ENCODE peak calls at places on chromosomes 16 and 17, in six cellular contexts. B, A, H, L, F and T are unnamed samples. For H3K36me3, the result is how much of the 10 kb centered on the place peaks cover.

GRCh38 chr17:70622382-70623260 is 453.3 kb downstream of the KCNJ2 start:
- DNase-seq in B (no peak), A (no peak), H (peak), L (peak), F (peak), T (peak)

GRCh38 chr16:64061621-64062020 is 1060.2 kb downstream of the CDH11 start:
- DNase-seq in B (no peak), A (no peak), H (no peak), L (no peak), F (no peak), T (no peak)

GRCh38 chr16:47872228-47872627 is 283.6 kb downstream of the ABCC12 start:
- DNase-seq in B (no peak), A (no peak), H (no peak), L (no peak), F (no peak), T (no peak)

GRCh38 chr16:979106-979505 is 2.5 kb upstream of the SOX8 start:
- DNase-seq in B (no peak), A (no peak), H (no peak), L (no peak), F (no peak), T (no peak)

GRCh38 chr16:28915181-28915580 is 9.9 kb downstream of the RABEP2 start:
- DNase-seq in B (no peak), A (no peak), H (no peak), L (peak), F (no peak), T (peak)

GRCh38 chr17:4853195-4853762 is 20.1 kb downstream of the MINK1 start:
- DNase-seq in B (no peak), A (no peak), H (peak), L (no peak), F (no peak), T (no peak)

GRCh38 chr16:73126453-73126853 is 78.5 kb upstream of the ZFHX3 start:
- DNase-seq in B (peak), A (no peak), H (peak), L (peak), F (peak), T (peak)

GRCh38 chr16:12766853-12767252 is 36.8 kb downstream of the CPPED1 start:
- DNase-seq in B (no peak), A (no peak), H (no peak), L (no peak), F (no peak), T (no peak)

GRCh38 chr17:57257213-57257873 is 1.0 kb downstream of the MSI2 start:
- DNase-seq in B (no peak), A (no peak), H (no peak), L (no peak), F (no peak), T (no peak)

GRCh38 chr17:6940186-6940649 is 55.6 kb upstream of the ALOX12 start:
- DNase-seq in B (no peak), A (no peak), H (no peak), L (no peak), F (peak), T (no peak)

GRCh38 chr17:1803280-1803679 is 26.4 kb downstream of the SMYD4 start:
- DNase-seq in B (no peak), A (no peak), H (no peak), L (no peak), F (no peak), T (no peak)

GRCh38 chr17:1797323-1797722 is 32.4 kb downstream of the SMYD4 start:
- DNase-seq in B (no peak), A (no peak), H (no peak), L (no peak), F (no peak), T (no peak)

GRCh38 chr17:1796800-1797199 is 32.9 kb downstream of the SMYD4 start:
- DNase-seq in B (no peak), A (no peak), H (no peak), L (no peak), F (peak), T (no peak)

GRCh38 chr17:1802429-1802828 is 27.3 kb downstream of the SMYD4 start:
- DNase-seq in B (no peak), A (no peak), H (no peak), L (no peak), F (no peak), T (no peak)

DNA sequence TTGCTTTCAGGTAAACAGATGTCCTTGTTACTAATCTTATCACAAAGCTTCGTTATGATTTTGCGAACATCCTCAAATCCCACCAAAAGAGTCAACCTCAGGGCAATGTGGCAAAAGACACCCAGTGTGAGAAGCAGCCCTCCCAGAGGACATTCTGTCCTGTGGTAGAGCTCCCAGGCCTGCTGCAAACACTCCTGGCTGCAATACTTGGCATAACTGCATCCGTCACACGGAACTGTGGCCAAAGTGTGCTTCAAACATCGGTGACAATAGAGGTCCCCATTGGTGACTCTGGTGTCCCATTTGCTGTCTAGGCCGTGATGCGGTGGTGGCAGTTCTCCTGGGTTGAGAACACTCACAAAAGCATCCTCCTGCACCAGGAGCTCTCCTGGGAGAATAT is 29.5 kb downstream of the SMYD4 start:
- DNase-seq in B (no peak), A (no peak), H (no peak), L (no peak), F (peak), T (no peak)
- H3K27ac ChIP-seq in B (peak), A (no peak), H (no peak), L (peak), F (no peak), T (no peak)

GRCh38 chr17:16435951-16436886 is 20.8 kb downstream of the TRPV2 start:
- DNase-seq in B (no peak), A (no peak), H (peak), L (no peak), F (no peak), T (no peak)

GRCh38 chr17:16438173-16438556 is 22.8 kb downstream of the TRPV2 start:
- DNase-seq in B (no peak), A (no peak), H (no peak), L (no peak), F (no peak), T (no peak)

GRCh38 chr17:16439303-16439791 is 24.0 kb downstream of the TRPV2 start:
- DNase-seq in B (no peak), A (no peak), H (peak), L (peak), F (no peak), T (no peak)

GRCh38 chr17:16438557-16439302 is 23.4 kb downstream of the TRPV2 start:
- DNase-seq in B (peak), A (peak), H (peak), L (peak), F (peak), T (peak)

GRCh38 chr17:16437083-16437482 is 21.7 kb downstream of the TRPV2 start:
- DNase-seq in B (no peak), A (no peak), H (no peak), L (no peak), F (no peak), T (no peak)
- H3K36me3 ChIP-seq in B (under half), A (under half), H (under half), L (under half), F (under half), T (under half)

GRCh38 chr17:45648642-45649041 is 135.5 kb upstream of the CRHR1 start:
- DNase-seq in B (no peak), A (no peak), H (no peak), L (no peak), F (no peak), T (no peak)
- TF ChIP-seq CTCF in B (no peak), A (no peak), H (no peak), L (no peak), F (no peak), T (peak)

DNA sequence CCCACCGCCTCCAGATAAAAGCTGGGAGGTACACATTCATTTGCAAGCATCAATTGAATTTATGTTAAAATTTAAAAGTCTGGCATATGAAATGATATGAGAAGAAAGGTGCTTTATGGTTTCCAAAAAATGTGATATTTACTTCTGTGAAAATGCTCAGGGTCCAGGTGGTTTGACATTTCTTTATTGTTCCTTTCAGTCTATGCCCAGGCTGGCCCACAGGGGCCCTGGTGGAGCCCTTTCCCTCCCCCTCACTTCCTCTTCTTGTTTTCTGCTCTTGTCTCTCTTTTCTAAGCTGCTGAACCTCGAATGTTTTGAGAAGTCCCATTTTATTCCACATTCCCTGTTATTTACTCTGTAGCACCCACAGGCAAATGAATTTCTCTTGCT is 127.8 kb downstream of the HS3ST3B1 start:
- DNase-seq in B (no peak), A (no peak), H (no peak), L (no peak), F (no peak), T (no peak)
- H3K27ac ChIP-seq in B (no peak), A (no peak), H (no peak), L (no peak), F (no peak), T (no peak)

GRCh38 chr17:1193300-1193699 is 13.5 kb upstream of the ABR start:
- DNase-seq in B (no peak), A (no peak), H (no peak), L (no peak), F (no peak), T (no peak)
- H3K36me3 ChIP-seq in B (under half), A (under half), H (under half), L (under half), F (under half), T (under half)

DNA sequence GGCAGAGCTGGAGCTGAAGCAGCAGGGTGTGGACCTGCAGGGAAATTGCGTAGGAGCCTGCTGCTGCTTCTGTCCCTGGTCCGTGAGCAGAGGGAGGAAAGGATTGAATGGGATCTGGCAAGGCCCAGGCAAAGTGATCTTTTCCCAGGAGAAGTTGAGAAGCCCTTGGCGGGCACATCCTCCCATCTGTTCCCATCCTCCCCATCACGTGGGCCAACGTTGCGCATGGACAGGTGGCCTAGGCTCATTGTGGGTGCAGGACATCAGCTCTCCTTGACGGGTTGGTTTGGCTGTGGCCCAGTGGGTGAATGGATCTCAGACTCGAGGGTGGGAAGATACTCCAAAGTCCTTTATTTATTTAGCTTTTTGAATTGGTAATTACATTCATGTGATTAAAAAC is 29.4 kb upstream of the POLR3E start:
- DNase-seq in B (no peak), A (no peak), H (no peak), L (no peak), F (no peak), T (no peak)
- TF ChIP-seq CTCF in B (no peak), A (no peak), H (no peak), L (no peak), F (no peak), T (no peak)

DNA sequence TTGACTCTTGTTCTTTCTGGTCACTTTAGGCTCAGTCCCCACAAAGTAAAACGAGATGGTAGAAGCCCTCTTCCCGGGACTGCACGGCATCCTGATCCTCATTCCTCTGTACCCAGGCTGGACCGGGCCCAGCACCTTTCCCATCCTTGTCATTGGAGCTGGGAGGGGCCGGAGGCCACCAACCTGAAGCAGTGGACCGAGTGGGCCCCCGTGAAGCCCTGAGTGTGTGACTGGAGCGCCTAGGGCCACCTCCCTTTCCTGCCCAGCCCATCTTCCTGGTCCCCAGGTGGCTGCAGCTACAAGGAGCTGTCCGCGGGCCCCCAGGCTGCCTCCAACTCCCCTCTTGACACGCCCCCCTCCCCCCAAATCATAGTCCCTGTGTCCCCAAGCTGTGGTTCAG is 17.1 kb upstream of the CD300A start:
- DNase-seq in B (no peak), A (no peak), H (no peak), L (no peak), F (no peak), T (no peak)
- H3K27ac ChIP-seq in B (peak), A (peak), H (peak), L (no peak), F (no peak), T (no peak)

GRCh38 chr16:87457051-87457611 is 35.7 kb downstream of the ZCCHC14 start:
- DNase-seq in B (no peak), A (no peak), H (no peak), L (peak), F (no peak), T (no peak)
- H3K36me3 ChIP-seq in B (under half), A (half or more), H (under half), L (under half), F (under half), T (under half)